ENCODE peak calls at places on chromosomes 13 and 19, in five cellular contexts. K is effector memory CD4-positive, alpha-beta T cell; H is stimulated activated CD8-positive, alpha-beta memory T cell treated with anti-CD3 and anti-CD28 coated beads, Interleukin-12 subunit alpha, Interleukin-12 subunit beta, amount 100 ng/mL, for 4 hours; C is C1 segment of cervical spinal cord; J is kidney glomerular epithelial cell. D is an unnamed sample.

GRCh38 chr19:49679832-49680472 is 2.9 kb downstream of the PRMT1 start:
- DNase-seq in K (no peak), H (no peak), C (no peak), J (no peak), D (no peak)

GRCh38 chr19:6260912-6261636 is 18.7 kb downstream of the MLLT1 start:
- DNase-seq in C (no peak), J (no peak), K (no peak), H (no peak), D (peak)

GRCh38 chr19:29882719-29883105 is 59.3 kb upstream of the URI1 start:
- DNase-seq in C (no peak), J (no peak), K (no peak), H (no peak), D (no peak)

GRCh38 chr13:42740753-42741152 is 40.6 kb upstream of the FAM216B start:
- DNase-seq in K (no peak), J (no peak), C (peak), H (no peak), D (peak)

GRCh38 chr19:5594521-5594950 is 26.8 kb upstream of the TINCR start:
- DNase-seq in H (no peak), C (no peak), J (no peak), K (no peak), D (no peak)

GRCh38 chr13:112700291-112701060 is 10.6 kb downstream of the ATP11A start:
- DNase-seq in K (no peak), C (no peak), H (no peak), J (no peak), D (no peak)

GRCh38 chr13:47415048-47415447 is 518.2 kb upstream of the HTR2A start:
- DNase-seq in K (no peak), J (no peak), H (no peak), C (no peak), D (no peak)

GRCh38 chr13:29569253-29570057 is 26.0 kb downstream of the SLC7A1 start:
- DNase-seq in K (no peak), J (no peak), C (no peak), H (no peak), D (no peak)

GRCh38 chr19:52138614-52139290 is 986 bp downstream of the ZNF616 start:
- DNase-seq in K (no peak), J (peak), H (peak), C (peak), D (peak)

GRCh38 chr19:8209111-8209964 is at the start of gene CERS4:
- DNase-seq in K (peak), H (peak), J (peak), C (peak), D (peak)

GRCh38 chr13:34654203-34654602 is 287.9 kb upstream of the NBEA start:
- DNase-seq in K (no peak), C (no peak), J (no peak), H (no peak), D (no peak)

GRCh38 chr19:4352701-4353121 is 9.3 kb downstream of the MPND start:
- DNase-seq in K (peak), J (peak), H (peak), C (no peak), D (peak)

GRCh38 chr13:38582133-38582532 is 104.7 kb upstream of the FREM2 start:
- DNase-seq in C (no peak), H (no peak), K (no peak), J (peak), D (peak)

GRCh38 chr19:6381030-6381750 is 5.5 kb upstream of the PSPN start:
- DNase-seq in C (no peak), J (no peak), H (no peak), K (no peak), D (no peak)

GRCh38 chr13:106796280-106797047 is 228.5 kb upstream of the ARGLU1 start:
- DNase-seq in H (no peak), J (no peak), C (no peak), K (no peak), D (no peak)

GRCh38 chr13:26017196-26017921 is 34.5 kb downstream of the SHISA2 start:
- DNase-seq in H (no peak), C (no peak), J (no peak), K (no peak), D (no peak)

GRCh38 chr13:101218484-101218883 is 197.8 kb downstream of the NALCN start:
- DNase-seq in C (no peak), K (no peak), J (no peak), H (no peak), D (no peak)

GRCh38 chr13:84661718-84662117 is 779.4 kb upstream of the SLITRK1 start:
- DNase-seq in C (no peak), K (no peak), H (no peak), J (no peak), D (no peak)

GRCh38 chr19:48325265-48325910 is at the start of gene EMP3:
- DNase-seq in H (peak), J (peak), C (peak), K (peak), D (peak)

GRCh38 chr19:10431943-10432735 is 11.8 kb downstream of the PDE4A start:
- DNase-seq in J (no peak), K (peak), C (no peak), H (peak), D (peak)

GRCh38 chr19:1920644-1921043 is 15.4 kb downstream of the ADAT3 start:
- DNase-seq in K (no peak), J (no peak), C (no peak), H (no peak), D (no peak)

GRCh38 chr13:37429976-37430375 is 168.6 kb downstream of the POSTN start:
- DNase-seq in K (no peak), H (no peak), C (no peak), J (no peak), D (no peak)

D was measured in ACHN.